ENCODE peak calls at places on chromosomes 1 and 21, in four cellular contexts. One of them, this sample, is unnamed.

GRCh38 chr1:32892368-32893197 is 6.3 kb downstream of the HPCA start:
- DNase-seq in activated T-cell treated with anti-CD3 and anti-CD28 coated beads for 24 hours: peak; percentile 20
- DNase-seq in naive thymus-derived CD8-positive, alpha-beta T cell: peak; percentile 36
- DNase-seq in GM20000: peak; percentile 83
- DNase-seq in this sample: no peak

GRCh38 chr21:34796518-34797201 is 127.9 kb downstream of the CLIC6 start:
- DNase-seq in activated T-cell treated with anti-CD3 and anti-CD28 coated beads for 24 hours: no peak
- DNase-seq in naive thymus-derived CD8-positive, alpha-beta T cell: no peak
- DNase-seq in GM20000: no peak
- DNase-seq in this sample: no peak

GRCh38 chr21:43287111-43287973 is 118.5 kb downstream of the CRYAA start:
- DNase-seq in activated T-cell treated with anti-CD3 and anti-CD28 coated beads for 24 hours: no peak
- DNase-seq in naive thymus-derived CD8-positive, alpha-beta T cell: peak; percentile 10
- DNase-seq in GM20000: no peak
- DNase-seq in this sample: no peak

GRCh38 chr1:239814306-239814881 is 277.3 kb upstream of the FMN2 start:
- DNase-seq in activated T-cell treated with anti-CD3 and anti-CD28 coated beads for 24 hours: no peak
- DNase-seq in naive thymus-derived CD8-positive, alpha-beta T cell: no peak
- DNase-seq in GM20000: no peak
- DNase-seq in this sample: no peak

GRCh38 chr1:226349081-226349480 is 40.1 kb upstream of the LIN9 start:
- DNase-seq in activated T-cell treated with anti-CD3 and anti-CD28 coated beads for 24 hours: no peak
- DNase-seq in naive thymus-derived CD8-positive, alpha-beta T cell: no peak
- DNase-seq in GM20000: no peak
- DNase-seq in this sample: no peak

GRCh38 chr1:201889092-201889968 is 632 bp downstream of the SHISA4 start:
- DNase-seq in activated T-cell treated with anti-CD3 and anti-CD28 coated beads for 24 hours: no peak
- DNase-seq in naive thymus-derived CD8-positive, alpha-beta T cell: no peak
- DNase-seq in GM20000: no peak
- DNase-seq in this sample: no peak

GRCh38 chr1:147890177-147890790 is 12.3 kb upstream of the GJA8 start:
- DNase-seq in activated T-cell treated with anti-CD3 and anti-CD28 coated beads for 24 hours: peak; percentile 37
- DNase-seq in naive thymus-derived CD8-positive, alpha-beta T cell: peak; percentile 44
- DNase-seq in GM20000: peak; percentile 56
- DNase-seq in this sample: peak; percentile 48

GRCh38 chr1:12406218-12407021 is 176.6 kb downstream of the VPS13D start:
- DNase-seq in activated T-cell treated with anti-CD3 and anti-CD28 coated beads for 24 hours: no peak
- DNase-seq in naive thymus-derived CD8-positive, alpha-beta T cell: no peak
- DNase-seq in GM20000: no peak
- DNase-seq in this sample: no peak

GRCh38 chr1:154608522-154609294 is 722 bp upstream of the ADAR start:
- DNase-seq in activated T-cell treated with anti-CD3 and anti-CD28 coated beads for 24 hours: peak; percentile 20
- DNase-seq in naive thymus-derived CD8-positive, alpha-beta T cell: peak; percentile 44
- DNase-seq in GM20000: peak; percentile 49
- DNase-seq in this sample: no peak